ENCODE peak calls at places on chromosomes 2 and 18, in four cellular contexts. V is dermis blood vessel endothelial cell, U is cerebellar cortex, I is tibial artery. Q is an unnamed sample.

GRCh38 chr18:12750076-12750707 is 47.4 kb downstream of the PSMG2 start:
- DNase-seq in V (no peak), U (no peak), I (no peak), Q (no peak)

GRCh38 chr2:72813841-72814240 is 12.0 kb downstream of the EXOC6B start:
- DNase-seq in V (peak; percentile 53), U (no peak), I (no peak), Q (peak; percentile 27)

GRCh38 chr2:601387-601698 is 75.9 kb downstream of the TMEM18 start:
- DNase-seq in V (no peak), U (no peak), I (no peak), Q (no peak)

GRCh38 chr2:74671479-74671878 is 17.4 kb downstream of the SEMA4F start:
- DNase-seq in V (peak; percentile 50), U (no peak), I (no peak), Q (no peak)

GRCh38 chr2:151091583-151091982 is 170.1 kb downstream of the RBM43 start:
- DNase-seq in V (no peak), U (no peak), I (no peak), Q (peak; percentile 40)

GRCh38 chr2:222842517-222843174 is 18.2 kb upstream of the ACSL3 start:
- DNase-seq in V (peak; percentile 31), U (no peak), I (no peak), Q (no peak)

GRCh38 chr18:78741381-78742340 is 238.0 kb upstream of the SALL3 start:
- DNase-seq in V (no peak), U (no peak), I (peak; percentile 50), Q (peak; percentile 34)

GRCh38 chr2:40341198-40341597 is 110.7 kb downstream of the SLC8A1 start:
- DNase-seq in V (no peak), U (no peak), I (no peak), Q (no peak)

GRCh38 chr18:1361931-1362330 is 457.3 kb downstream of the ADCYAP1 start:
- DNase-seq in V (no peak), U (no peak), I (no peak), Q (no peak)

GRCh38 chr2:163774862-163775261 is 39.1 kb upstream of the FIGN start:
- DNase-seq in V (peak; percentile 9), U (no peak), I (no peak), Q (no peak)

GRCh38 chr2:26461601-26462023 is 16.3 kb downstream of the OTOF start:
- DNase-seq in V (no peak), U (no peak), I (peak; percentile 58), Q (no peak)

GRCh38 chr2:107018366-107018765 is 132.4 kb upstream of the ST6GAL2 start:
- DNase-seq in V (no peak), U (no peak), I (no peak), Q (no peak)

GRCh38 chr2:125822746-125823145 is 833.2 kb upstream of the GYPC start:
- DNase-seq in V (no peak), U (no peak), I (no peak), Q (no peak)

GRCh38 chr2:64120928-64121327 is 23.3 kb downstream of the PELI1 start:
- DNase-seq in V (no peak), U (no peak), I (no peak), Q (no peak)

GRCh38 chr18:79378416-79379250 is 17.1 kb upstream of the NFATC1 start:
- DNase-seq in V (peak; percentile 88), U (peak; percentile 57), I (peak; percentile 87), Q (peak; percentile 86)

GRCh38 chr2:172342056-172342455 is 85.3 kb upstream of the ITGA6 start:
- DNase-seq in V (no peak), U (no peak), I (no peak), Q (no peak)

GRCh38 chr2:15919716-15920444 is 20.5 kb upstream of the MYCN start:
- DNase-seq in V (no peak), U (no peak), I (no peak), Q (no peak)

GRCh38 chr2:221895366-221896121 is 323.4 kb upstream of the EPHA4 start:
- DNase-seq in V (no peak), U (no peak), I (no peak), Q (peak; percentile 43)

GRCh38 chr2:181304011-181304844 is 153.0 kb upstream of the ITGA4 start:
- DNase-seq in V (no peak), U (no peak), I (no peak), Q (no peak)

GRCh38 chr18:56903686-56904085 is 243.2 kb upstream of the BOD1L2 start:
- DNase-seq in V (no peak), U (no peak), I (no peak), Q (no peak)

GRCh38 chr2:26840937-26841610 is 6.9 kb upstream of the DPYSL5 start:
- DNase-seq in V (no peak), U (peak; percentile 16), I (no peak), Q (no peak)

GRCh38 chr18:49585781-49586663 is 24.2 kb downstream of the LIPG start:
- DNase-seq in V (no peak), U (peak; percentile 54), I (no peak), Q (no peak)

GRCh38 chr2:191878576-191879298 is 31.8 kb upstream of the CAVIN2 start:
- DNase-seq in V (peak; percentile 87), U (no peak), I (no peak), Q (no peak)

GRCh38 chr2:118202707-118203303 is 114.5 kb downstream of the INSIG2 start:
- DNase-seq in V (peak; percentile 68), U (peak; percentile 19), I (no peak), Q (peak; percentile 40)